ENCODE peak calls at places on chromosomes 16 and 17, in five cellular contexts. Q is mesenchymal stem cell; R is CD8-positive, alpha-beta T cell; C is ascending aorta; X is AG04450. G is an unnamed sample.

GRCh38 chr17:229130-229944 is 47.9 kb upstream of the DOC2B start:
- DNase-seq in C (peak; percentile 46), R (no peak), X (no peak), Q (no peak), G (no peak)

GRCh38 chr16:86285938-86286921 is 224.1 kb upstream of the FOXF1 start:
- DNase-seq in X (no peak), C (no peak), Q (peak; percentile 84), R (no peak), G (no peak)

GRCh38 chr17:64037180-64037579 is 16.7 kb upstream of the ICAM2 start:
- DNase-seq in Q (no peak), X (no peak), C (peak; percentile 27), R (no peak), G (no peak)

GRCh38 chr17:48840441-48840840 is 9.6 kb downstream of the CALCOCO2 start:
- DNase-seq in C (no peak), X (no peak), Q (no peak), R (no peak), G (no peak)

GRCh38 chr17:15169676-15170075 is 95.5 kb downstream of the PMP22 start:
- DNase-seq in X (peak; percentile 26), C (no peak), Q (peak; percentile 65), R (no peak), G (no peak)

GRCh38 chr17:82790391-82790790 is 38.5 kb downstream of the TBCD start:
- DNase-seq in R (no peak), Q (no peak), C (no peak), X (no peak), G (no peak)

GRCh38 chr16:86566601-86566965 is at the start of gene FOXC2:
- DNase-seq in R (no peak), C (peak; percentile 97), X (peak; percentile 81), Q (peak; percentile 93), G (no peak)

GRCh38 chr17:72734611-72735010 is 357.9 kb downstream of the SLC39A11 start:
- DNase-seq in R (no peak), X (no peak), Q (no peak), C (no peak), G (no peak)

GRCh38 chr17:43540821-43541674 is 5.1 kb downstream of the ETV4 start:
- DNase-seq in C (no peak), X (no peak), R (no peak), Q (peak; percentile 51), G (no peak)

GRCh38 chr17:64520359-64520758 is 13.6 kb downstream of the CEP95 start:
- DNase-seq in X (no peak), C (no peak), R (no peak), Q (no peak), G (no peak)

DNA sequence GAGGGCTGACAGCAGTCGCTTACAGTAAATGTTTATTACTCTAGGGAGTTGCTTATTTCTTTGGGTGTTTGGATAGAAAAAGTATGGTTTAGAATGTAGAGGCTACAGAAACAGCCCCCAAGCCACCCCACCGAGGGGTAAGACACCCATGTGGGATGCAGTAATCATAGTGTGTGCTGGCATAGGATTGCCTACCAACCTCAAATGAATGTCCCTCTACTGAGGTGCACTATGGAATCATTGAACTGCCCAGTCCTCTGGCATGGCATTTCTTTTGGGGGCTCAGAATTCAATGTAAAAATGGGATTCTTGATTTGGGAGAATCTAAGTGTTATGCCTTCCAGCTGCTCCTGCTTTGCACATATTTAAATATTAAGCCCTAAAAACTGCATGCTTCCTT is 46.8 kb downstream of the ZNF267 start:
- DNase-seq in R (no peak), Q (no peak), X (no peak), C (no peak), G (no peak)
- H3K9me3 ChIP-seq in R (peaks cover 49% of the 10 kb centered on the region), Q (peaks cover 98% of the 10 kb centered on the region), X (peaks cover 14% of the 10 kb centered on the region), C (peaks cover 58% of the 10 kb centered on the region), G (peaks cover 59% of the 10 kb centered on the region)

GRCh38 chr16:35181422-35182030 is 1722.1 kb downstream of the TP53TG3F start:
- DNase-seq in X (no peak), Q (no peak), R (no peak), C (no peak), G (no peak)
- H3K9me3 ChIP-seq in X (peaks cover 62% of the 10 kb centered on the region), Q (no peaks in the 10 kb centered on the region), R (no peaks in the 10 kb centered on the region), C (no peaks in the 10 kb centered on the region), G (no peaks in the 10 kb centered on the region)

GRCh38 chr17:70919241-70919640 is 749.9 kb downstream of the KCNJ2 start:
- DNase-seq in R (no peak), X (no peak), Q (peak; percentile 62), C (no peak), G (no peak)
- H3K9me3 ChIP-seq in R (no peaks in the 10 kb centered on the region), X (peaks cover 11% of the 10 kb centered on the region), Q (peaks cover 14% of the 10 kb centered on the region), C (peaks cover 7% of the 10 kb centered on the region), G (no peaks in the 10 kb centered on the region)

DNA sequence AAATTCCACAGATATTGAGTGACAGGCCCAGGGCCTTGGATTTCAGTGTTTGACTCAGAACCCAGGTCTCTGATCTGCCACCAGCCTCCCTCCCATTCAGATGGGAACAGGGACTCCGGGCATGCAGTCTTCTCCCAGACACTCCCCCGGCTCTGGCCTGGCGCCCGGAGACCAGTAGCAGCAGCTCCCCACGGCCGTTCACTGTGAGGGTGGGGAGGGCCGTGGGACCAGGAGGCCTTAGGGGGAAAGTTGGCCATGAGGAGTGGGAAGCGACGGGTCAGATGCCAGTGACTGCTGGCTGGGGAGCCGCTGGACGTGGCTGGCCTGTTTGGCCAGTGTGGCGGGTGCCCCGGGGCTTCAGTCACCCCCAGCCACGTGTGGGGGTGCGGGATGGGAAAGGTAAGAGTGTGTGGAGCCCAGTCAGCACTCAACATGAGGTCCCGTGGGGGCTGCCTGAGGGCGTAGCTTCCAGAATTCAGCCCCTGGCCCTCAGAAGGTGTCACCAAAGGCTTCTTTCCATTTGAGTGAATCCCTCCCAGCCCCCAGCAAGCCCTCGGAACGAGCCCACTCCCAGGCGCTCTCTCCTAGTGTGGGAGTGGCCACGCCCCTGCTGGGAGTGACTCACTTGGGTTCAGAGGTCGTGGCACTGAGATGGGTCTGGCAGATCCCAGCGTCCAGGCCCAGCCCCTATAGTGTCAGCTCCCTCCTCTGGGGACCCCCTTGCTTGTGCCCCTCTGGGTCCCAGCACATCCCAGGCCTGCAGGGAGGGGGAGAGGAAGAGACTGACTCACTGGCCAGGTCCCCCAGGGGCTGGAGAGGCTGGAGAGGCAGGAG is 309.4 kb downstream of the SEC14L1 start:
- DNase-seq in R (no peak), C (peak; percentile 83), X (no peak), Q (peak; percentile 89), G (no peak)
- H3K9me3 ChIP-seq in R (no peaks in the 10 kb centered on the region), C (no peaks in the 10 kb centered on the region), X (no peaks in the 10 kb centered on the region), Q (no peaks in the 10 kb centered on the region), G (no peaks in the 10 kb centered on the region)

DNA sequence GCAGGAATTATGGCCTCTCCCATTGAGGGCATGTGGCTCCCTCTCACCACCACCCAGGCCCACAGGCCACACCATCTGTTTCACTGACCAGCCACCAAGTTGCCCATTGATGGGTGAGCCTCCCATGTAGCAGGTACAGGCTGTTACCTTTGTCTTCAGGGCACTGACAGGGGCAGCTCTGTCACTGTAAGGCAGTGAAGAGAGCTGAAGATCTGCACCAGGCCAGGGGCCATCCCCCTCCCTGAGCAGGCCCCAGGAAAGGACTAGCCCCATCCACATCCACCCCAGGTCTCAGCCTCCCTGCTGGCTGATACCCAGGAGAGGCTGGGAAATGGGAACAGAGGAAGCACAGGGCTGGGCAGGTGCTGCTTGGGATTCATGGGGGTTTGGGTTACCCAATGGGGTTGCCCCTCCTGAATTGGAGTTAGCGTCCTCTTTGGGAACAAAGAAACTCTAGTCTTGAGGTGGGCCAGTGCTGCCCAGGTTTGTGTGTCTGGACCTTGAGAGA is 1691.4 kb downstream of the TP53TG3F start:
- DNase-seq in Q (no peak), C (no peak), X (no peak), R (no peak), G (no peak)
- H3K9me3 ChIP-seq in Q (no peaks in the 10 kb centered on the region), C (no peaks in the 10 kb centered on the region), X (peaks cover 76% of the 10 kb centered on the region), R (no peaks in the 10 kb centered on the region), G (no peaks in the 10 kb centered on the region)